ENCODE peak calls at places on chromosomes 4 and X, in ten cellular contexts. Z is upper lobe of left lung, V is esophagus muscularis mucosa, E is spleen, G is transverse colon, F is suprapubic skin, K is sigmoid colon, L is prostate gland, N is HepG2, X is GM23338. C is an unnamed sample.

GRCh38 chrX:19156223-19156622 is 34.0 kb upstream of the ADGRG2 start:
- DNase-seq in G (peak), L (no peak), V (no peak), X (peak), F (no peak), K (no peak), E (no peak), N (no peak), Z (no peak), C (no peak)

GRCh38 chr4:148443550-148444295 is 1.5 kb upstream of the NR3C2 start:
- DNase-seq in Z (peak), V (no peak), G (peak), L (peak), X (peak), F (no peak), E (peak), K (peak), N (no peak), C (peak)

GRCh38 chr4:120052840-120053239 is 13.8 kb downstream of the MAD2L1 start:
- DNase-seq in X (no peak), F (no peak), K (peak), V (no peak), L (no peak), E (no peak), N (no peak), Z (no peak), G (no peak), C (no peak)

GRCh38 chr4:150078041-150078995 is at the start of gene DCLK2:
- DNase-seq in E (peak), V (peak), G (peak), K (peak), F (peak), X (peak), Z (peak), L (peak), N (no peak), C (peak)

GRCh38 chr4:1910643-1911042 is 39.5 kb downstream of the NSD2 start:
- DNase-seq in E (no peak), K (no peak), N (peak), F (no peak), Z (no peak), G (peak), V (no peak), X (peak), L (peak), C (peak)

GRCh38 chrX:107674480-107675364 is 46.4 kb downstream of the PRPS1 start:
- DNase-seq in L (peak), X (no peak), K (peak), N (no peak), E (peak), Z (no peak), V (peak), F (peak), G (peak), C (peak)

GRCh38 chr4:152255437-152255836 is 280.5 kb downstream of the FBXW7 start:
- DNase-seq in V (peak), Z (no peak), K (no peak), X (no peak), L (no peak), E (no peak), N (no peak), F (no peak), G (no peak), C (no peak)

GRCh38 chrX:24148535-24149345 is 789 bp upstream of the ZFX start:
- DNase-seq in X (no peak), K (peak), G (no peak), V (no peak), L (no peak), E (no peak), N (peak), F (no peak), Z (no peak), C (no peak)

GRCh38 chr4:37304612-37305011 is 60.1 kb downstream of the NWD2 start:
- DNase-seq in E (no peak), N (no peak), X (no peak), L (no peak), Z (no peak), K (no peak), F (no peak), V (no peak), G (no peak), C (no peak)

GRCh38 chrX:73913580-73913979 is 350.6 kb downstream of the CHIC1 start:
- DNase-seq in V (no peak), N (peak), G (no peak), K (no peak), F (no peak), Z (no peak), X (no peak), E (no peak), L (no peak), C (no peak)

GRCh38 chr4:19945501-19945900 is 306.2 kb upstream of the SLIT2 start:
- DNase-seq in Z (no peak), F (no peak), K (no peak), L (no peak), N (no peak), V (no peak), E (no peak), X (no peak), G (no peak), C (no peak)
- TF ChIP-seq POLR2AphosphoS5 in Z (no peak), F (no peak), K (no peak), L (no peak), N (no peak), V (no peak), E (no peak), X (no peak), G (no peak), C (no peak)

DNA sequence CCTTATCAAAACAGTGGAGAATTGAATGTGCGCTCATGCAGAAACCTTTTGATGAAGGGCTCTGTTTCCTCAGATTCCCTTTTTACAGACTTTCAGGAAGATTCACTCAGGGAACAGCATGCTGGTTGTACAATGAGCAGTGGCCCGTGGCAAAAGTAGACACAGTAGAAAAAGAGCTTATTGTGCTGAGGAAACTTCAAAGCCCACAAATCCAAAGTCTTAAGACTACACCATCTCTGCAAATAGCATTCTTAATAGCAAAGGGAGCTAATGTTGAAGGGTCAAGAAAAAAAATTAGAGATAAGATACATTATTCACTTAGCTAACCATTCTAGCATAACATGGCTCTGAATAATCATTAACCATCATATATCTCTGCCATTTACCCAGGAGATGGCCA is 859.0 kb downstream of the PDHA2 start:
- DNase-seq in G (no peak), K (no peak), V (no peak), L (no peak), N (no peak), Z (no peak), F (no peak), X (no peak), E (no peak), C (no peak)
- H3K4me3 ChIP-seq in G (no peak), K (no peak), V (no peak), L (no peak), N (no peak), Z (no peak), F (no peak), X (no peak), E (no peak), C (no peak)

GRCh38 chrX:1389181-1389992 is 2.5 kb downstream of the SLC25A6 start:
- DNase-seq in N (no peak), K (peak), G (no peak), Z (peak), E (peak), X (no peak), L (no peak), F (no peak), V (no peak), C (peak)
- H3K27ac ChIP-seq in N (no peak), K (no peak), G (no peak), Z (no peak), E (no peak), X (peak), L (no peak), F (no peak), V (no peak), C (no peak)

GRCh38 chr4:4857809-4858508 is 1.5 kb upstream of the MSX1 start:
- DNase-seq in G (no peak), F (no peak), Z (no peak), N (no peak), K (peak), X (peak), V (no peak), L (no peak), E (no peak), C (no peak)

GRCh38 chr4:4859799-4860380 is 425 bp downstream of the MSX1 start:
- DNase-seq in X (peak), N (no peak), F (no peak), V (no peak), K (no peak), E (no peak), Z (no peak), G (no peak), L (no peak), C (no peak)

GRCh38 chr4:4858527-4858926 is 938 bp upstream of the MSX1 start:
- DNase-seq in X (no peak), G (no peak), Z (no peak), V (no peak), E (no peak), L (no peak), F (no peak), K (no peak), N (no peak), C (no peak)

GRCh38 chr4:4860381-4860802 is 927 bp downstream of the MSX1 start:
- DNase-seq in L (no peak), X (no peak), F (no peak), N (peak), E (no peak), Z (no peak), K (no peak), V (no peak), G (no peak), C (no peak)

DNA sequence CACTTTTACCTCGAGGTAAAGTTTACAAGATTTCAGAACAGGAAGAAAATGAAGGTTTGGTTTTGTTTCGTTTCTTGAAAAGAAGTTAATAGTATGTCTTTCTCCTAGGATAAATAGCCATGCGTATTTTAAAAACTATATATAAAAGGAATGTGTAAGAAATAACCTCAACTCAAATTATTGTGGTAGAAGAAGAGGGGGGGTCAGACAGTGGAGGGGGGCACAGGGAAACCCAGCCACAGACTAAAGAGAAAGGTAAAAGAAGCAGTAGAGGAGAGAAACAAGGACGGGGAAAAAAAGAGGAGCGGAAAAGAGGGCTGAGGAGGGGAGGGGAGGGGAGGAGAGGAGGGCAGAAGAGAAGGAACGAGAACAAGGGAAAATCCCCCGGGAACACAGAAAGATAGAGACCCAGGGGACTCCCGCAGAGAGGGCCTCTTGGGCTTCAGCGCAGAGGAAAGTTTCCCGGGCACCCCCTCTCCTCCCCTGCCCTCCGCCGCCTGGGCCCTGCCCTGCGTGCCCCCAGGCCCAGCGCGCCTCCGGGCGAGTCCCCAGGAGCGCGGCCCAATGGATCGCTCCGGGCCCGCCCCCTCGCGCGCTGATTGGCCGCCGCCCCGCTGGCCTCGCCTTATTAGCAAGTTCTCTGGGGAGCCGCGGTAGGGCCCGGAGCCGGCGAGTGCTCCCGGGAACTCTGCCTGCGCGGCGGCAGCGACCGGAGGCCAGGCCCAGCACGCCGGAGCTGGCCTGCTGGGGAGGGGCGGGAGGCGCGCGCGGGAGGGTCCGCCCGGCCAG is at the start of gene MSX1:
- DNase-seq in Z (peak), F (peak), X (peak), G (peak), E (peak), N (peak), L (peak), V (no peak), K (peak), C (peak)
- TF ChIP-seq POLR2AphosphoS5 in Z (peak), F (no peak), X (peak), G (peak), E (peak), N (peak), L (peak), V (peak), K (peak), C (peak)

DNA sequence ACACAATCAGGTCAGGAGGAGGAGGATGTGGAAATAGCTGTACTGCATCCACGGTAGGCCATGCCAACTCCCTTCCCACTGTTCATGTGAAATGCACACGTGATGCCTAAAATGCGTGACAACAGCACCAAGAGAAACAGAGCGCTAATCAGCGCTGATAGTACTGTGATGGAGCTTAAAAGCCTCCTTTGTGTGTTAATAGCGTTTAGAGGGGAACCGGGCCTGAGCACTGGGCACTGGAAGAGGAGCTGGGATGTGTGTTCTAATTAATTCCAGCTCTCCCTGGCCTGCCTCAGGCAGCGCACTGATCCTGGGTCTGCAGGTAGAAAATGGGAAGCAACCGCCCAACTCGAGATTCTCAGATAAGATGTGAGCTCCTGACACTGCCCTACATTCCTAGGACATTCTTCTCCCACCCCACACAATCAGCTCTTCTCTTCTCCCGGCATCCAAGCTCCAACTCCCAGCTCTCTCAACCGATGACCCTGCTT is 12.9 kb downstream of the DCTD start:
- DNase-seq in G (no peak), F (no peak), K (no peak), L (no peak), N (no peak), E (no peak), Z (no peak), X (peak), V (no peak), C (no peak)
- H3K4me3 ChIP-seq in G (no peak), F (no peak), K (no peak), L (no peak), N (no peak), E (no peak), Z (no peak), X (no peak), V (no peak), C (no peak)

GRCh38 chr4:82630079-82630478 is 68.3 kb upstream of the TMEM150C start:
- DNase-seq in E (no peak), N (no peak), K (no peak), X (no peak), Z (no peak), L (no peak), V (no peak), G (no peak), F (no peak), C (no peak)
- H3K27ac ChIP-seq in E (no peak), N (no peak), K (no peak), X (no peak), Z (no peak), L (no peak), V (no peak), G (no peak), F (no peak), C (no peak)

DNA sequence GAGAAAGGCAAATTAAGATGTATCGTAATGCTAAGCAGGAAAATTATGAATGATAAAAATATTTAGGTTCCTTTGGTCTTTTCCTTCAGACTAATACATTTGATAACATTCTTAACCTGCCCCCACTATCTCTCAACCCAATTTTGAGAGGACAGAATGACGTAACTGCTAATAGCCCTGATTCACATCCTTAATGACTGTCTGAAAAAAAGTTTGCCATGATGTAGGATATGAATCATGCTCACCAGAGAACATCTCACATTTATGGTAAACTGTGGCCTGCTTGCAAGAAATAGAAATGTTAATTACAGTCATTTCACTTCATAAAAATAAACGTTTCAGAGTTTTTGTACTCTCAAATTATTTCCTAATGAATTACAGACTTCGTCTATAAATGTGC is 128.0 kb upstream of the VEGFC start:
- DNase-seq in E (no peak), L (no peak), G (no peak), Z (no peak), V (no peak), F (no peak), N (no peak), K (no peak), X (no peak), C (no peak)
- TF ChIP-seq POLR2AphosphoS5 in E (no peak), L (no peak), G (no peak), Z (no peak), V (no peak), F (no peak), N (no peak), K (no peak), X (no peak), C (no peak)

DNA sequence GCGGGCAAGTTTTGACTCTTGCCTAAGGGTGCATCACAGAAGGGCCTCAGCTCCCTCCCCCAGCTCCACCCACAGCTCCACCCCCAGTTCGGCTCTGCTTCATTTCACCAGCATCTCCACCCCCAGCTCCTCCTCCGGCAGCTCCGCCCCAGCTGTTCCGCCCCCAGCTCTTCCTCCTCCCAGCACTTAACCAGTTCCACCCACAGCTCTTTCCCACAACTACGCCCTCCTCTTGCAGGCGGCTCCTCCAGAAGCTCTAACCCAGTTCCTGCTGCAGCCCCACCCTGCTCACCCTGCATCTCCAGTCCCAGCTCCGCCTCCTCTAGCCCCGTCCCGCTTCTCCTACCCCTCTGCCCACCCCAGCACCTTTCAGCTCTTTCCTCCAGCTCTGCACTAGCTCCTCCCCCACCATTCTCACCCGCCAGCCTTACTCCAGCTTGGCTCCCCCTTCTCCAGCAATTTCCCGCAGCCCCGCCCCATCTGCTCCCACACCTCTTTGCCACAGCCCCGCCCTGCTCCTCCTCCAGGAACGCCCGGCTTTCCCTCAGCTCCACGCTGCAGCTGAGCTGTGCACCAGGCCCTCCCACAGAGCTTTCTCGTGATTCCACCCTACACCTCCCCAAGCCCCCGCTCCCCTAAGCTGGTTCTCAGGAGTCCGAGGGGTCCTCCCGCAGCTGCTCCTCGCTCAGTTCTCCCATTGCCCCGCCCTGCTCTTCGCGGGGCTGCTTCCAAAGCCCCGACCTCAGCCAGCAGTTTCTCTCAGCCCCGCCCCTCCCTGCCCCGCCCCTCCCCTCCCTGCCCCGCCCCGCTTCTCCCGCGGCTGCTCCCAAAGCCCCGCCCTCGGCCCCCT is 1.3 kb upstream of the EOLA1 start:
- DNase-seq in F (peak), E (peak), L (peak), X (peak), Z (peak), V (peak), K (peak), N (peak), G (peak), C (peak)
- H3K4me3 ChIP-seq in F (peak), E (peak), L (peak), X (peak), Z (peak), V (peak), K (peak), N (peak), G (peak), C (peak)

DNA sequence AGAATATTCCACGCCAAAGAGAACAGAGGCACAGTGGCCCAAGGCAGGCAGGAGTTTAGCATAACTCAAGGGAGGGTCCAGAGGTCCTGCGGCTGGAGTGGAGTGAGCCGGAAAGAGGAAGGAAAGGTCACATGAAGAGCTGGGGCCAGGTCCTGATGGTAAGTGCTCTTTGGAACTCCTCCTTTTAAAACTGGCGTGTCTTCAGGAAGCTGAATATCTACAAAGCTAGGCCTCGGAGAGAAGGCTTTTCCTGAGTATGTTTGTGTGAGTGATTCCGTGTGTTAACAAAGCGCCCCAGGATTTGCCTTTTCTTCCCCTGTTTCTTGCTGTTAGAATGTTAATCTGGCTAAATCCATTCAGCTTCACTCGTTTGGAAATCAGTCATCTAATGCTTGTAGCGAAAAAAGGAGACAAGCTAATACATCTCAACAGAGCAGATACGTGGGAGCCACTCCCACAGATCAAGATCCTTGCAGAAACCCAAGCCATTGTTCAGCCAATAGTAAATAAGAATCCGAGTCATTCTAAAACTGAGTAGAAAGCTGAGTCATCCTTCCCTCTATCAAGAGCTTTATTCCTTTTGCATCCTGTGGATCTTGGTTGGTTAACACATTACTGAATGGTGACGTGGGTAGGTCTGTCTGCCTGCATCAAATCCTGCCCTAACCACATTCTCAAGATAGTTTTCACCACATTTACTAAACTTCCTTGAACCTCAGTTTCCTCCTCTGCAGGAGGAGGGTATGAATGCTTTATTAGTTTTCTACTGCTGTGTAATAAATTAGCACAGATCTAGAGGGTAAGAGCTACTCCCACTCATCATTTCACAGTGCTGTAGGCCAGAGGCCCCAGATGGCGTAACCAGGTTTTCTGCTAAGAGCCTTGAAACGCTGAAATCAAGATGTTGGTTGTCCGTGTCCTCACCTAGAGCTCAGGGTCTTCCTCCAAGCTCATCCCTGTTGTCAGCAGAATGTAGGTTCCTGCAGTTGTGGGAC is 43.2 kb upstream of the RBM47 start:
- DNase-seq in Z (no peak), N (peak), F (no peak), G (no peak), K (no peak), E (no peak), X (peak), V (no peak), L (no peak), C (no peak)
- H3K27ac ChIP-seq in Z (peak), N (peak), F (no peak), G (no peak), K (no peak), E (peak), X (peak), V (no peak), L (no peak), C (peak)